ENCODE peak calls at places on chromosomes 3 and 15, in nine cellular contexts. W, K, U, H, G, B, Q, S and D are unnamed samples.

GRCh38 chr3:31263897-31264296 is 268.8 kb upstream of the STT3B start:
- DNase-seq in S (no peak), G (no peak), W (no peak), K (no peak), B (no peak), Q (no peak), H (no peak), U (no peak), D (no peak)

GRCh38 chr3:15976524-15976923 is 178.7 kb upstream of the ANKRD28 start:
- DNase-seq in S (no peak), W (no peak), K (no peak), H (no peak), B (no peak), Q (no peak), U (no peak), G (no peak), D (no peak)

GRCh38 chr15:65791335-65792129 is 561 bp downstream of the DENND4A start:
- DNase-seq in Q (peak), S (peak), B (peak), W (no peak), G (peak), K (peak), H (no peak), U (peak), D (peak)

GRCh38 chr3:197368821-197369220 is 70.4 kb upstream of the DLG1 start:
- DNase-seq in Q (no peak), U (no peak), B (no peak), H (no peak), W (no peak), G (no peak), K (no peak), S (no peak), D (no peak)

GRCh38 chr15:77186518-77187095 is 115.7 kb upstream of the TSPAN3 start:
- DNase-seq in W (no peak), H (no peak), Q (peak), K (no peak), B (peak), G (peak), S (no peak), U (no peak), D (no peak)

GRCh38 chr15:62190257-62190656 is 25.2 kb upstream of the C2CD4B start:
- DNase-seq in H (no peak), W (no peak), Q (no peak), G (no peak), B (no peak), K (no peak), S (no peak), U (no peak), D (no peak)

GRCh38 chr15:69561071-69561784 is 108.6 kb downstream of the RPLP1 start:
- DNase-seq in S (no peak), U (no peak), K (no peak), G (no peak), Q (no peak), H (no peak), W (no peak), B (no peak), D (no peak)

GRCh38 chr3:129211772-129212171 is 28.1 kb upstream of the CNBP start:
- DNase-seq in G (peak), U (no peak), H (peak), K (no peak), W (no peak), Q (no peak), B (no peak), S (peak), D (no peak)

GRCh38 chr3:148698190-148698806 is 595 bp downstream of the AGTR1 start:
- DNase-seq in G (no peak), W (no peak), Q (no peak), B (no peak), H (no peak), S (no peak), K (no peak), U (no peak), D (no peak)

GRCh38 chr3:194610690-194611089 is 22.5 kb downstream of the TMEM44 start:
- DNase-seq in G (no peak), H (no peak), K (no peak), B (no peak), S (no peak), U (no peak), W (no peak), Q (no peak), D (no peak)

GRCh38 chr3:130846181-130846580 is 47.7 kb upstream of the ATP2C1 start:
- DNase-seq in B (no peak), K (no peak), Q (no peak), W (no peak), S (no peak), H (no peak), G (no peak), U (no peak), D (no peak)

GRCh38 chr15:25178835-25179672 is 224.3 kb downstream of the SNRPN start:
- DNase-seq in K (no peak), B (no peak), Q (no peak), S (peak), H (no peak), W (no peak), G (no peak), U (no peak), D (no peak)

GRCh38 chr3:192881159-192881786 is 36.4 kb downstream of the MB21D2 start:
- DNase-seq in S (no peak), H (no peak), Q (no peak), W (no peak), U (no peak), G (no peak), B (no peak), K (no peak), D (no peak)

GRCh38 chr3:76990606-76991005 is 49.3 kb upstream of the ROBO2 start:
- DNase-seq in G (no peak), S (no peak), K (no peak), B (no peak), W (no peak), H (no peak), Q (no peak), U (no peak), D (no peak)

GRCh38 chr3:188061133-188061532 is 92.8 kb upstream of the LPP start:
- DNase-seq in W (peak), Q (no peak), K (peak), B (peak), H (no peak), S (no peak), U (peak), G (peak), D (peak)

GRCh38 chr3:12579919-12580318 is 23.0 kb downstream of the MKRN2 start:
- DNase-seq in Q (no peak), H (no peak), B (no peak), W (no peak), K (no peak), S (no peak), G (peak), U (no peak), D (no peak)

GRCh38 chr3:25747033-25747432 is 36.2 kb downstream of the NGLY1 start:
- DNase-seq in G (no peak), H (no peak), U (no peak), B (no peak), W (no peak), S (no peak), K (no peak), Q (no peak), D (no peak)

GRCh38 chr3:126347543-126348161 is 9.6 kb downstream of the KLF15 start:
- DNase-seq in U (no peak), W (no peak), H (no peak), K (no peak), Q (no peak), B (no peak), S (peak), G (no peak), D (no peak)

GRCh38 chr15:85118581-85118980 is 136.9 kb downstream of the PDE8A start:
- DNase-seq in S (no peak), Q (no peak), G (no peak), K (no peak), U (no peak), W (no peak), B (no peak), H (no peak), D (no peak)

GRCh38 chr15:67117356-67117755 is 52.0 kb downstream of the SMAD3 start:
- DNase-seq in B (no peak), W (no peak), G (peak), Q (no peak), H (no peak), U (no peak), K (no peak), S (no peak), D (no peak)

GRCh38 chr15:66423149-66423548 is 36.4 kb downstream of the MAP2K1 start:
- DNase-seq in G (no peak), B (no peak), H (no peak), U (no peak), W (no peak), S (no peak), K (no peak), Q (no peak), D (no peak)

GRCh38 chr15:60722328-60723112 is 243.6 kb upstream of the ICE2 start:
- DNase-seq in S (no peak), W (no peak), B (no peak), G (no peak), Q (no peak), H (no peak), U (no peak), K (no peak), D (no peak)

GRCh38 chr3:129525341-129525968 is 3.0 kb upstream of the RHO start:
- DNase-seq in W (no peak), B (no peak), U (no peak), K (no peak), Q (no peak), S (no peak), G (peak), H (no peak), D (no peak)

GRCh38 chr15:39413558-39413957 is 167.3 kb upstream of the THBS1 start:
- DNase-seq in Q (no peak), H (no peak), B (no peak), K (no peak), S (no peak), W (no peak), G (peak), U (no peak), D (no peak)